ENCODE peak calls at places on chromosomes 3 and 15, in four cellular contexts. One of them, this sample, is unnamed.

GRCh38 chr3:125115640-125116039 is 59.8 kb upstream of the HEG1 start:
- DNase-seq in HepG2: peak
- DNase-seq in K562: no peak
- DNase-seq in H1: no peak
- DNase-seq in this sample: no peak

GRCh38 chr3:130901463-130902204 is 7.8 kb downstream of the ATP2C1 start:
- DNase-seq in H1: no peak
- DNase-seq in HepG2: no peak
- DNase-seq in K562: no peak
- DNase-seq in this sample: no peak

GRCh38 chr3:195128255-195129071 is 142.5 kb downstream of the XXYLT1 start:
- DNase-seq in H1: no peak
- DNase-seq in K562: no peak
- DNase-seq in HepG2: no peak
- DNase-seq in this sample: no peak

GRCh38 chr3:37310666-37311050 is 136.3 kb upstream of the LRRFIP2 start:
- DNase-seq in K562: no peak
- DNase-seq in HepG2: no peak
- DNase-seq in H1: no peak
- DNase-seq in this sample: no peak

GRCh38 chr3:114850913-114851312 is 296.2 kb downstream of the ZBTB20 start:
- DNase-seq in HepG2: no peak
- DNase-seq in K562: no peak
- DNase-seq in H1: no peak
- DNase-seq in this sample: no peak

GRCh38 chr3:31934018-31934417 is 47.0 kb downstream of the OSBPL10 start:
- DNase-seq in H1: no peak
- DNase-seq in HepG2: no peak
- DNase-seq in K562: no peak
- DNase-seq in this sample: no peak

GRCh38 chr15:23569513-23569912 is 4.0 kb downstream of the MKRN3 start:
- DNase-seq in K562: no peak
- DNase-seq in HepG2: no peak
- DNase-seq in H1: no peak
- DNase-seq in this sample: no peak

GRCh38 chr3:131553495-131554247 is 50.9 kb upstream of the MRPL3 start:
- DNase-seq in H1: no peak
- DNase-seq in K562: no peak
- DNase-seq in HepG2: no peak
- DNase-seq in this sample: no peak

GRCh38 chr3:188439080-188439479 is 285.1 kb downstream of the LPP start:
- DNase-seq in HepG2: no peak
- DNase-seq in K562: no peak
- DNase-seq in H1: no peak
- DNase-seq in this sample: no peak

GRCh38 chr3:77039606-77040553 is at the start of gene ROBO2:
- DNase-seq in K562: peak
- DNase-seq in HepG2: no peak
- DNase-seq in H1: no peak
- DNase-seq in this sample: no peak

GRCh38 chr3:164418426-164418825 is 659.9 kb downstream of the SI start:
- DNase-seq in K562: no peak
- DNase-seq in H1: no peak
- DNase-seq in HepG2: no peak
- DNase-seq in this sample: no peak

GRCh38 chr15:55320963-55321362 is 1.9 kb downstream of the PIGB start:
- DNase-seq in H1: no peak
- DNase-seq in HepG2: no peak
- DNase-seq in K562: no peak
- DNase-seq in this sample: no peak

GRCh38 chr3:112786002-112786590 is 60.6 kb downstream of the CD200R1L start:
- DNase-seq in HepG2: no peak
- DNase-seq in K562: peak
- DNase-seq in H1: no peak
- DNase-seq in this sample: no peak

GRCh38 chr3:175479800-175480199 is 620.7 kb downstream of the NAALADL2 start:
- DNase-seq in K562: no peak
- DNase-seq in H1: no peak
- DNase-seq in HepG2: no peak
- DNase-seq in this sample: no peak

GRCh38 chr15:101099183-101099582 is 152.7 kb downstream of the CHSY1 start:
- DNase-seq in HepG2: no peak
- DNase-seq in K562: no peak
- DNase-seq in H1: no peak
- DNase-seq in this sample: no peak

GRCh38 chr3:122572940-122573412 is 4.5 kb upstream of the PARP15 start:
- DNase-seq in K562: no peak
- DNase-seq in H1: peak
- DNase-seq in HepG2: peak
- DNase-seq in this sample: no peak

GRCh38 chr3:61903931-61904657 is 342.7 kb downstream of the PTPRG start:
- DNase-seq in HepG2: no peak
- DNase-seq in K562: no peak
- DNase-seq in H1: no peak
- DNase-seq in this sample: no peak

GRCh38 chr3:111324645-111325044 is 217.4 kb upstream of the CD96 start:
- DNase-seq in H1: no peak
- DNase-seq in HepG2: no peak
- DNase-seq in K562: no peak
- DNase-seq in this sample: no peak

GRCh38 chr3:155078959-155079794 is 942 bp upstream of the MME start:
- DNase-seq in HepG2: no peak
- DNase-seq in K562: peak
- DNase-seq in H1: no peak
- DNase-seq in this sample: no peak

GRCh38 chr3:134897391-134898131 is 102.5 kb downstream of the EPHB1 start:
- DNase-seq in K562: no peak
- DNase-seq in H1: no peak
- DNase-seq in HepG2: no peak
- DNase-seq in this sample: no peak

GRCh38 chr3:186374370-186374769 is 12.3 kb upstream of the DGKG start:
- DNase-seq in HepG2: no peak
- DNase-seq in H1: no peak
- DNase-seq in K562: no peak
- DNase-seq in this sample: no peak

GRCh38 chr15:39430389-39430788 is 150.5 kb upstream of the THBS1 start:
- DNase-seq in H1: no peak
- DNase-seq in HepG2: no peak
- DNase-seq in K562: no peak
- DNase-seq in this sample: no peak

GRCh38 chr15:39556461-39556860 is 24.4 kb upstream of the THBS1 start:
- DNase-seq in K562: no peak
- DNase-seq in H1: no peak
- DNase-seq in HepG2: no peak
- DNase-seq in this sample: no peak

GRCh38 chr15:74781673-74782595 is at the start of gene CSK:
- DNase-seq in K562: peak
- DNase-seq in H1: no peak
- DNase-seq in HepG2: no peak
- DNase-seq in this sample: no peak

GRCh38 chr15:31457631-31458526 is 131.2 kb downstream of the KLF13 start:
- DNase-seq in K562: no peak
- DNase-seq in H1: no peak
- DNase-seq in HepG2: no peak
- DNase-seq in this sample: no peak

GRCh38 chr3:65234499-65234898 is 546.7 kb upstream of the ADAMTS9 start:
- DNase-seq in K562: no peak
- DNase-seq in HepG2: no peak
- DNase-seq in H1: no peak
- DNase-seq in this sample: no peak

GRCh38 chr15:75647370-75648155 is at the start of gene SNX33:
- DNase-seq in K562: peak
- DNase-seq in H1: peak
- DNase-seq in HepG2: peak
- DNase-seq in this sample: no peak

GRCh38 chr3:8650583-8651416 is 6.2 kb upstream of the SSUH2 start:
- DNase-seq in HepG2: peak
- DNase-seq in H1: no peak
- DNase-seq in K562: no peak
- DNase-seq in this sample: no peak

GRCh38 chr15:60652870-60653269 is 173.9 kb upstream of the ICE2 start:
- DNase-seq in H1: no peak
- DNase-seq in HepG2: no peak
- DNase-seq in K562: no peak
- DNase-seq in this sample: no peak
- TF ChIP-seq FOSL1 in H1: no peak
- TF ChIP-seq FOSL1 in HepG2: no peak
- TF ChIP-seq FOSL1 in K562: no peak
- TF ChIP-seq FOSL1 in this sample: no peak

GRCh38 chr3:47161983-47162694 is 1.8 kb downstream of the SETD2 start:
- DNase-seq in K562: no peak
- DNase-seq in HepG2: no peak
- DNase-seq in H1: no peak
- DNase-seq in this sample: no peak

GRCh38 chr3:47163990-47164848 is at the start of gene SETD2:
- DNase-seq in K562: peak
- DNase-seq in H1: peak
- DNase-seq in HepG2: peak
- DNase-seq in this sample: peak

GRCh38 chr3:47162695-47163022 is 1.3 kb downstream of the SETD2 start:
- DNase-seq in HepG2: no peak
- DNase-seq in K562: no peak
- DNase-seq in H1: no peak
- DNase-seq in this sample: no peak

GRCh38 chr3:47159820-47160219 is 4.1 kb downstream of the SETD2 start:
- DNase-seq in HepG2: no peak
- DNase-seq in K562: no peak
- DNase-seq in H1: no peak
- DNase-seq in this sample: no peak

DNA sequence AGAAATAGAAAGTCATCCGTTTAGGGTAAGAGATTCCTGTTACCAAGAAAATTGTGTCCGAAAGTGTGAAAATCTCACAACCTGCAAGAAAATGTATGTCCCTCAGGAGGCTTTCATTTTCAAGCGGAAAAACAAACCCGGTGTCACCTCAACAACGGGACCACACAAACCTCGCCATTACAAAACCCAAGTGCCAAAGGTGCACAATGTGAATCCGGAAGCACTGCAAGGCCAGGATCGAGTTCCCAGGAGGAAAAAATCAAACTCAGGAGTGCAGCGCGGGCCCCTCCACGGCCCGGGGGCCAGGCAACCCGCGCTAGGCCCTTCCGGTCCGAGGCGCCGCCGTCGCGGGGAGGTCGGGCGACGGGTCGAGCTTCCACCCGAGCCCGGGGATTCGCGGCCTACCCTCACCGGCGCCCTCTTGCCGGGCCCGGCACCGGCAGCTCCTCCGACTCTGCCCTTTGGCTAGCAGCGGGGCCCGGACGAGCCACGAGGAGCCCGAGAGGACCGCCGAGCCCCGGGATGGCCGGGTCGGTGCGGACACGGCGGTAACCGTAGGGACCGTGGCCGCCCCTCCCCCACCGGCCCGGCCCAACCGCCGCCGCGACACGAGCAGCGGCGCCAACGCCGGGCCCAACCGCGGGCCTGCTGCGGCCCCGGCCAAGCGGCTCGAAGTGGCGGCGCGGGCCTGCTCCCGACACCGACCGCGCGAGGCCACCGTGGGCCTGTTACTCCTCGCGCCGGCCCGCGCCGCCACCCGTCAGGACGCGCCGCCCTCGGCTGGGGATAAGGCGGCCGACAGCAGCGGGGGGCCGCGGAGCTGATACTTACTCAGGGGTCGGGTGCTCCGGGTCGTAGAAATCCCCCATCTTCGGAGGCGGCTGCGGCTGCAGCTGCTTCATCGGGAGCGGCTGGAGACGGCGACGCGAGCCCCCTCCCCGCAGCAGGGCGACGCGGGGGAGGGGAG is 607 bp downstream of the SETD2 start:
- DNase-seq in HepG2: peak
- DNase-seq in K562: peak
- DNase-seq in H1: no peak
- DNase-seq in this sample: no peak
- TF ChIP-seq ZNF274 in HepG2: peak
- TF ChIP-seq ZNF274 in K562: no peak
- TF ChIP-seq ZNF274 in H1: no peak
- TF ChIP-seq ZNF274 in this sample: no peak

DNA sequence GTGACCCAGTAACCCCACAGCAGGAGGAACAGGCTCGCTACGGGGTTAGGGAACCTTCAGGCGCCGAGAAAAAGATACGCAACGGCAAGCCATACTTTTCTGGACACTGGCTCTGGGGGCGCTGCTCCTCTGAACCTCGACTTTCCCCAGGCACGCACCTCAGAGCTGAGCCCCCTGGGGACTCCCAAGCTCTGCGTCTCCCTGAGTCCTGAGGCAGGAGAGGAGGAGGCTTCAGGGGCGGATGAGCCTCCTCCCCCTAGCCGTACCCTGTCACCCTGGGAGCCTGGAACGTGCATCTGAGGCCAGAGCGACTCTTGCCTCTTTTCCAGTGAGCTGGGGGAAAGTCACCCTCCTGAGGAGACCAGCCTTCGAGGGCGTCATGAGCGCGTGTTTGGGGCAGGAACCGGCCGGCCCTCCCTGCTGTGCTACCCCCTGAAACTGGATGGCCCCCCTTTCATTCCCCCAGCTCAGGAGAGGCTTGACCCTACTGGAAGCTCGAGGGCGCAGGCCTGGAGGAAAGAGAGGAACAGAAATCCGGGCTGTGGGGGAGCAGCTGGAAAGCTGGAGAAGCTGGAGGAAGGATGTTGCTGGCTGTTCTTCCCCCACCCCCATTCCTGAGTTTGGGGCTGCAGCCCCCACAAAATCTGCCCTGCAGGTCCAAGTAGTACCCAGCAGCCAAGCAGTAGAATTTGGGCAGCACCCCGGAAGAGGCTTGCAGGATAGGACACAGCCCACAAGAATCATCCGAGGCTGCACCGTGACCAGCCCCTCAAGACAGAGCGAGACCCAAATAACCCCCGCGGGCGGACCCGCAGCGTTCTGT is 25.1 kb upstream of the POLG start:
- DNase-seq in K562: no peak
- DNase-seq in H1: no peak
- DNase-seq in HepG2: no peak
- DNase-seq in this sample: no peak
- TF ChIP-seq CTCF in K562: no peak
- TF ChIP-seq CTCF in H1: no peak
- TF ChIP-seq CTCF in HepG2: no peak
- TF ChIP-seq CTCF in this sample: no peak

DNA sequence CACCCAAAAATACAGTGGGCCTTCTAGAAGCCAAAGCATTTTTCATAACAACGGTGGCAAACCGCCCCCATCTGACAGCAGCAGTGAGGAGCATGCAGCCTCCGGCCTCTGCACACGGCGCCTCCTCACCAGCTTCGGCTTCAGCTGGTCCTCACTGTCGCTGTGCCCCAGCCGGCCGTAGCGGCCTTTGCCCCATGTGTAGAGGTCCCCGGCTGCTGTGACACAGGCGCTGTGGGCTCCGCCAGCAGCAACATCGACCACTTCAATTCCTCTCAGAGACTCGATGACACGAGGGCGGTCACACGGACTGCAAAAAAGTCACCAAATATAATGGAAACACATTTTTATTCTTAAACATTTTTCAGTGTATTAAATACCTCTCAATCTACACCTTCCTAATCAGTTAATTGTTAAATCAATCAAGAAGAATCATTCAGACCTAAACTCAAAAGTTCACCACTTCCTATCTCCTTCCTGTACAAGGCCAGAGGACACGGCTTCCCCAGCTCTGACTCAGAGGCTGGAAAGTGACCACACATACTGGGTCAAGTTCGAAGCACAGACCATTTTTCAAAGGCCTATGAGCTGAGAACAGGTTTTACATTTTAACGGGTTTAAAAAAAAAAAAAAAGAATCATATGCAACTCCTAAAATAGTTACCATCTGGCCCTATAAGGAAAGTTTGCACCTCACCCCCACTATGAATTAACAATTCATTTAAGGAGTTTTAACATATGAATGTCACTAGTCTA is 33.6 kb upstream of the OCA2 start:
- DNase-seq in H1: no peak
- DNase-seq in K562: no peak
- DNase-seq in HepG2: no peak
- DNase-seq in this sample: no peak
- TF ChIP-seq FOSL1 in H1: no peak
- TF ChIP-seq FOSL1 in K562: no peak
- TF ChIP-seq FOSL1 in HepG2: no peak
- TF ChIP-seq FOSL1 in this sample: no peak

This sample was measured in HCT116.